ENCODE peak calls at places on chromosomes 12 and 14, in five cellular contexts. B is H9, L is neuronal stem cell, R is mesenchymal stem cell, V is H1. N is an unnamed sample.

GRCh38 chr12:9869307-9870161 is at the start of gene CLEC2B:
- DNase-seq in B (no peak), L (no peak), R (peak), V (no peak), N (no peak)

GRCh38 chr12:29517265-29517664 is 19.8 kb upstream of the OVCH1 start:
- DNase-seq in B (no peak), L (no peak), R (peak), V (no peak), N (no peak)

GRCh38 chr12:53538209-53538689 is 31.0 kb upstream of the NPFF start:
- DNase-seq in B (no peak), L (no peak), R (peak), V (no peak), N (peak)

GRCh38 chr12:117361312-117361670 is at the start of gene NOS1:
- DNase-seq in B (no peak), L (no peak), R (no peak), V (no peak), N (no peak)

GRCh38 chr14:92459479-92460421 is 53.8 kb upstream of the RIN3 start:
- DNase-seq in B (peak), L (no peak), R (no peak), V (no peak), N (no peak)

GRCh38 chr14:90691627-90692026 is 124.6 kb downstream of the TTC7B start:
- DNase-seq in B (no peak), L (no peak), R (no peak), V (no peak), N (no peak)

GRCh38 chr12:105225505-105225904 is 10.5 kb downstream of the APPL2 start:
- DNase-seq in B (no peak), L (no peak), R (no peak), V (no peak), N (no peak)

GRCh38 chr14:23548351-23549318 is 2.9 kb downstream of the ZFHX2 start:
- DNase-seq in B (peak), L (no peak), R (no peak), V (no peak), N (peak)

GRCh38 chr12:103455020-103455763 is 40.6 kb downstream of the C12orf42 start:
- DNase-seq in B (no peak), L (no peak), R (no peak), V (no peak), N (no peak)

GRCh38 chr14:61430066-61430757 is 108.8 kb downstream of the PRKCH start:
- DNase-seq in B (no peak), L (no peak), R (no peak), V (no peak), N (no peak)

GRCh38 chr14:32010561-32011188 is 66.4 kb upstream of the ARHGAP5 start:
- DNase-seq in B (no peak), L (no peak), R (peak), V (no peak), N (peak)

GRCh38 chr12:71158361-71158882 is 623 bp upstream of the TSPAN8 start:
- DNase-seq in B (no peak), L (no peak), R (no peak), V (no peak), N (no peak)

GRCh38 chr12:117394491-117394890 is 33.1 kb upstream of the NOS1 start:
- DNase-seq in B (no peak), L (no peak), R (no peak), V (no peak), N (peak)

GRCh38 chr12:17097674-17098073 is 491.7 kb upstream of the LMO3 start:
- DNase-seq in B (no peak), L (no peak), R (no peak), V (no peak), N (no peak)

GRCh38 chr12:41419151-41419893 is 231.2 kb downstream of the PDZRN4 start:
- DNase-seq in B (no peak), L (no peak), R (no peak), V (no peak), N (no peak)

GRCh38 chr12:52243774-52244614 is 11.0 kb downstream of the KRT7 start:
- DNase-seq in B (no peak), L (no peak), R (peak), V (no peak), N (peak)

GRCh38 chr12:4910502-4911315 is 1.0 kb downstream of the KCNA1 start:
- DNase-seq in B (peak), L (no peak), R (no peak), V (no peak), N (no peak)

GRCh38 chr14:75982724-75983358 is 1.0 kb upstream of the TGFB3 start:
- DNase-seq in B (no peak), L (no peak), R (peak), V (no peak), N (peak)

GRCh38 chr12:123598522-123598921 is 3.4 kb upstream of the DDX55 start:
- DNase-seq in B (no peak), L (no peak), R (no peak), V (no peak), N (no peak)

GRCh38 chr14:33584698-33585097 is 366.2 kb downstream of the EGLN3 start:
- DNase-seq in B (no peak), L (no peak), R (no peak), V (no peak), N (no peak)

GRCh38 chr12:52945389-52946232 is 3.3 kb upstream of the KRT18 start:
- DNase-seq in B (peak), L (no peak), R (peak), V (peak), N (peak)

GRCh38 chr12:48601013-48601756 is 31.3 kb upstream of the LALBA start:
- DNase-seq in B (peak), L (peak), R (peak), V (peak), N (no peak)

GRCh38 chr14:93137864-93138263 is 22.1 kb upstream of the ITPK1 start:
- DNase-seq in B (peak), L (no peak), R (no peak), V (no peak), N (no peak)

GRCh38 chr14:69694730-69695663 is 71.9 kb upstream of the SRSF5 start:
- DNase-seq in B (no peak), L (no peak), R (no peak), V (no peak), N (no peak)

GRCh38 chr12:84814664-84815245 is 97.8 kb downstream of the SLC6A15 start:
- DNase-seq in B (no peak), L (no peak), R (no peak), V (no peak), N (peak)

DNA sequence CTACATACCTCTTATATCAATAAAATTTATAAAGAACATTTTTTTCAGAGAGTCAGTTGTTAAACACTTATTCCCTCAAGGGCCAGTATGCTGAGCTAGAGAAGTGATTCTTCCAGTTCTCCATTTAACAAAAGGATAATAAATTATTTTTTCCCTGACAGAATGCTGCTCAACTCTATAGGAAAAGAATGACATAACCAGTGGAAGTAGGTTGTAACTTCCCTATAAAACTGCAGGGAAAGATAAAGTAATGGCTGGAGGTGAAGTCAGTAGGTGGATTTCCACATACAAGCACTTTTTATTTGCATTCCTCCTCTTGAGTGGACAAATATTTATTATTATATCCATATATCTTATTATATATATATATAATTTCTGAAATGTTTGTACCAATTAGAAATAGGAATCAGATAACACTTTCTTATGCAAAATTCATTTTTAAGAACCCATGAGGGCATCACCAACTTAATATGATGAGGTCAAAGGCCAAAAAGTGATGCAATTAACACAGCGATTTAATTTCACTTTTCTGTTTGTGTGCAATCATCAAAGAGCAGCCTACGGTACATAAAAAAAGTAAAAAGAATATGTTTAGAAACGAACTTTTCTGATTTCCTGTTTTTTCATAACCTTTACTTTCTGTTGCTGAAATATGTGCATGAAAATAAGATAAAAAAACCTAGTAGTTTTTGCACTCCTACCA is 175.3 kb downstream of the PRKD1 start:
- DNase-seq in B (no peak), L (no peak), R (no peak), V (no peak), N (no peak)
- H2BK12ac ChIP-seq in B (no peak), L (no peak), R (no peak), V (no peak), N (no peak)

GRCh38 chr14:71355324-71356201 is 448.3 kb downstream of the PCNX1 start:
- DNase-seq in B (no peak), L (no peak), R (no peak), V (no peak), N (peak)
- H3K9ac ChIP-seq in B (no peak), L (no peak), R (peak), V (no peak), N (no peak)

GRCh38 chr12:115852054-115852453 is 425.4 kb downstream of the MED13L start:
- DNase-seq in B (no peak), L (no peak), R (no peak), V (no peak), N (no peak)

GRCh38 chr12:115849262-115849943 is 428.1 kb downstream of the MED13L start:
- DNase-seq in B (no peak), L (no peak), R (no peak), V (no peak), N (no peak)

GRCh38 chr12:115846516-115846915 is 431.0 kb downstream of the MED13L start:
- DNase-seq in B (no peak), L (no peak), R (no peak), V (no peak), N (no peak)

GRCh38 chr12:115847398-115847797 is 430.1 kb downstream of the MED13L start:
- DNase-seq in B (no peak), L (no peak), R (no peak), V (no peak), N (no peak)

DNA sequence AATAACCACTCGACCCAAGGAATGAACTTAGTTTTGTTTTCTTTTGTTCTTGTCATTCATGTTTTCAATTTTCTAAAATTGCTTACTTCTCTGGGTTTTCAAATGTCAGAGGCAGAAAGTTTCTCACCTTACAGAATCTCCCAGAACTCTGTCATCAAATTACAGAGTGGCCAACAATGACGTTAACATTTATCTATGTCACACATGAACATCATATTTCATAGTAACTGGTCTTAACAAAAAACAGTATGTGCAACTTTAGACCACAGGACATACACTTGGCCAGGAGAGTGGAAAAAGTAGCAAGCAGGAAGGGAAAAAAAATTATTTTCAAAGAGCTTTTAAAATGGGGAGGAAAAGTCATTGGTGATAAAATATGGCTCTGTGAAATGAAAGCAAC is 426.6 kb downstream of the MED13L start:
- DNase-seq in B (no peak), L (no peak), R (no peak), V (no peak), N (no peak)
- H2AFZ ChIP-seq in B (no peak), L (no peak), R (no peak), V (no peak), N (no peak)

GRCh38 chr14:74604157-74604556 is 7.9 kb downstream of the LTBP2 start:
- DNase-seq in B (no peak), L (no peak), R (no peak), V (no peak), N (no peak)

GRCh38 chr14:74606727-74607126 is 5.3 kb downstream of the LTBP2 start:
- DNase-seq in B (no peak), L (no peak), R (no peak), V (no peak), N (no peak)

GRCh38 chr14:74608959-74609611 is 3.0 kb downstream of the LTBP2 start:
- DNase-seq in B (peak), L (peak), R (peak), V (peak), N (peak)

GRCh38 chr14:74604896-74605295 is 7.1 kb downstream of the LTBP2 start:
- DNase-seq in B (no peak), L (no peak), R (no peak), V (no peak), N (no peak)

GRCh38 chr14:74605531-74606223 is 6.4 kb downstream of the LTBP2 start:
- DNase-seq in B (no peak), L (no peak), R (no peak), V (no peak), N (no peak)
- H2BK12ac ChIP-seq in B (no peak), L (no peak), R (peak), V (no peak), N (no peak)

GRCh38 chr14:77609902-77610301 is 6.5 kb downstream of the SPTLC2 start:
- DNase-seq in B (no peak), L (no peak), R (no peak), V (no peak), N (no peak)

GRCh38 chr14:77603654-77604270 is 12.7 kb downstream of the SPTLC2 start:
- DNase-seq in B (no peak), L (no peak), R (peak), V (no peak), N (peak)

GRCh38 chr14:77610553-77610952 is 5.9 kb downstream of the SPTLC2 start:
- DNase-seq in B (no peak), L (no peak), R (no peak), V (no peak), N (no peak)

GRCh38 chr14:77605392-77605978 is 11.0 kb downstream of the SPTLC2 start:
- DNase-seq in B (no peak), L (no peak), R (no peak), V (no peak), N (no peak)

DNA sequence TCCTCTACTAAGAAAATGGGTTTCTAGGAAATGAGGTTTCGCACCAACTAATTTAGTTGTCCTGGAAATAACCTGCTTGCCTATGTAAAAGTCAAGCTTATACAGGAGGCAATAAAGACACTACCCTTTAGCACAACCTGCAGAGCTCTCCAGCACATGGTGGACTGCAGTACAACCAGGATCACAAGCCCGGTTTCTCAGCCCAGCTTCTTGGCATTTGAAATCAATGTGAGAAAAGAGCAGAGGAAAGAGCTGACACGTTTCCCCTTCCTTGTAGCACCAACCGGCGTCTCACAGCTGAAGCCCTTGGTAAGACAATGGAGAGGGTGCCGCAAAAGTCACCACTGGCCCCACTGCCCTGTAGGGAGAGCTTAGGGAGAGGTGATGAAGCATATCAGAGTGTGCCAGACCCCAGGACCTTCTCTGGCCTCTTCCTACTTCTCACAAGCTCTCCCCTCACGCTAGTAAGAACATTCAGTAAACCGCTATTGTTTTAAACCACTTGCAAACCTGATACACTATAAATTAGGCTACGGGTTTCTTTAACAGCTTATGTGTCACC is 8.6 kb downstream of the SPTLC2 start:
- DNase-seq in B (peak), L (no peak), R (no peak), V (no peak), N (no peak)
- H3K9ac ChIP-seq in B (no peak), L (no peak), R (no peak), V (no peak), N (no peak)

GRCh38 chr14:100309028-100309718 is 2.9 kb upstream of the SLC25A29 start:
- DNase-seq in B (no peak), L (no peak), R (no peak), V (no peak), N (no peak)

GRCh38 chr14:100308112-100308792 is 2.0 kb upstream of the SLC25A29 start:
- DNase-seq in B (no peak), L (no peak), R (no peak), V (no peak), N (peak)

GRCh38 chr14:100306506-100307214 is 416 bp upstream of the SLC25A29 start:
- DNase-seq in B (peak), L (peak), R (peak), V (no peak), N (peak)

GRCh38 chr14:100306256-100306505 is at the start of gene SLC25A29:
- DNase-seq in B (no peak), L (no peak), R (no peak), V (no peak), N (no peak)

DNA sequence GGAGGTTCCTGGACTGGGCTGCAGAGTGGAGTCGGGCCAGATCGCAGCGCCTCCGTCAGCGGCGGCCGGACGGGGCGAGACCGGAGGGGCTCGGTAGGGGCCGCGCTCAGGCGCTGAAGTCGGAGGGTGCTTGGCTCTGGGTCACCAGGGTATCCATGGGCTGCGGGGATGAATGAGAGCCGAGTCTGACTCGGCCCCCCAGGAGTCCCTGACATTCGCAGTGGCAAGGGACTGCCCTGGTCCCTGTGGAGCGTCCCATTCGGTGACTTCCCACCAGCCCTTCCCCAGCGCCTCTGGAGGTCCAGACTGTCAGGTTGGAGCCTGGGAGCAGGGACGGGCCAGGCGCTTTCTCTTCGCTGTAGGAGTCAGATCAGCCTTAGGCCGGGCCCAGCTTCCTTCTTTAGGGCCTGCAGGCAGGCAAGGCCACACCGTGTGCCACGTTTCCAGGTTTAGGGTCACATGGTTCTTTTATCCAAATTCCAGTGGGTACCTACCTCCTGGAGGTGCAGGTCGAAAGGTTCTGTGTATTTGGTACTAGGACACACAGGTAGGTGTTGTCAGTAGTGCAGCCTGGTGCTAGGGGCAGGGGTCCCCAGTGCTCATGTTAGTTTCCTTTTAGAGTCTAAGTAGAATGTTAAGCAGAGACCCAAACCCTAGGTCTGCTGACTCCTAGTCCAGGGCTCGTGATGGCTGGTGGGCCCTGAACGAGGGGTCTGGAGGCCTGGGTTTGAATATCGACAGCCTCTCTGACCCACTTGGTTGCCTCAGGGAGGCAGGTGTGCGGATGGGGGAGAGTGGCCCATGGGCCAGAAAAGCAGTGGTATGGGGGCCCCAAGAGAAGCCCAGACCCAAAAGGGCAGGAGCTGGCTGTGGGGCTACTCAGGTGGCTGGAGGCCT is 1.2 kb upstream of the SLC25A29 start:
- DNase-seq in B (no peak), L (no peak), R (peak), V (no peak), N (peak)
- H2AFZ ChIP-seq in B (no peak), L (peak), R (peak), V (no peak), N (peak)